ENCODE peak calls at places on chromosome 15, in six cellular contexts. X, G, E, D, H and C are unnamed samples.

GRCh38 chr15:32867313-32867626 is 149.5 kb downstream of the GREM1 start:
- DNase-seq in X (no peak), G (no peak), E (no peak), D (no peak), H (no peak), C (no peak)

GRCh38 chr15:33941279-33942063 is 26.8 kb upstream of the CHRM5 start:
- DNase-seq in X (no peak), G (no peak), E (no peak), D (no peak), H (no peak), C (no peak)

GRCh38 chr15:48462688-48463087 is 131.5 kb downstream of the DUT start:
- DNase-seq in X (no peak), G (no peak), E (no peak), D (no peak), H (no peak), C (no peak)

GRCh38 chr15:55407631-55407948 is 569 bp downstream of the CCPG1 start:
- DNase-seq in X (no peak), G (no peak), E (no peak), D (no peak), H (no peak), C (no peak)

GRCh38 chr15:74134387-74135027 is 4.1 kb downstream of the ISLR2 start:
- DNase-seq in X (no peak), G (no peak), E (no peak), D (no peak), H (no peak), C (peak; percentile 51)

GRCh38 chr15:41992151-41992802 is 19.9 kb upstream of the EHD4 start:
- DNase-seq in X (no peak), G (no peak), E (no peak), D (no peak), H (no peak), C (no peak)

GRCh38 chr15:63501256-63502089 is 2.9 kb upstream of the USP3 start:
- DNase-seq in X (no peak), G (peak; percentile 63), E (no peak), D (peak; percentile 62), H (peak; percentile 31), C (peak; percentile 89)

GRCh38 chr15:33440911-33441310 is 130.1 kb downstream of the RYR3 start:
- DNase-seq in X (no peak), G (no peak), E (no peak), D (no peak), H (no peak), C (no peak)

GRCh38 chr15:91752081-91752810 is 101.3 kb upstream of the SLCO3A1 start:
- DNase-seq in X (no peak), G (no peak), E (no peak), D (no peak), H (no peak), C (no peak)

GRCh38 chr15:48550822-48551525 is 94.5 kb downstream of the FBN1 start:
- DNase-seq in X (no peak), G (no peak), E (no peak), D (no peak), H (no peak), C (no peak)

GRCh38 chr15:41870689-41871081 is 23.2 kb downstream of the SPTBN5 start:
- DNase-seq in X (peak; percentile 73), G (peak; percentile 54), E (no peak), D (peak; percentile 22), H (no peak), C (no peak)

GRCh38 chr15:95557226-95558046 is 773.1 kb upstream of the NR2F2 start:
- DNase-seq in X (no peak), G (no peak), E (no peak), D (no peak), H (no peak), C (no peak)

GRCh38 chr15:68542771-68543544 is 35.8 kb upstream of the CORO2B start:
- DNase-seq in X (no peak), G (no peak), E (no peak), D (no peak), H (no peak), C (peak; percentile 44)

GRCh38 chr15:68546318-68546717 is 32.5 kb upstream of the CORO2B start:
- DNase-seq in X (no peak), G (no peak), E (no peak), D (no peak), H (no peak), C (no peak)

GRCh38 chr15:68543546-68544008 is 35.2 kb upstream of the CORO2B start:
- DNase-seq in X (no peak), G (no peak), E (no peak), D (no peak), H (no peak), C (peak; percentile 56)

GRCh38 chr15:68541743-68542142 is 37.0 kb upstream of the CORO2B start:
- DNase-seq in X (no peak), G (no peak), E (no peak), D (no peak), H (no peak), C (no peak)

DNA sequence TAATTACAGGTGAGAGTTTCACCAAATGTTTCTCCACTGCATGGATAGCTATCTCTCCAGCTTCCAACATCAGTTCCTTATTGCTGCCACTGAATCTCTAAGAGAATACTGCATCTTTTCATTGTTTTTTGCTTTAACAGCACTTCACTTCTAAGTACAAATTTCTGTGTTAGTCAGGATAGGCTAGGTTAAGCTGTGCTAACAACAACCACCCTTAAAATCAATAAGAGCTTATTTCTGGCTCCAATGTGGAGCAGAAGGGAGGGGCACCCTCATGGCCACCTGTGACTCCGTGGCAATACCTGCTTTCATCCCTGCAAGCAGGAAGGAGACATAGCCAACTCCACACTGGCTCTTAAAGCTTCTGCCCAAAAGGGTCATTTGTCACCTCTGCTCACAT is 36.4 kb upstream of the CORO2B start:
- DNase-seq in X (no peak), G (no peak), E (no peak), D (no peak), H (no peak), C (no peak)
- H3K27ac ChIP-seq in X (no peak overlapping the region), G (no peak overlapping the region), E (no peak overlapping the region), D (no peak overlapping the region), H (no peak overlapping the region), C (no peak overlapping the region)

GRCh38 chr15:78761891-78762385 is 49.3 kb downstream of the ADAMTS7 start:
- DNase-seq in X (no peak), G (no peak), E (no peak), D (no peak), H (no peak), C (no peak)
- H3K27ac ChIP-seq in X (peak overlapping the region; percentile 40), G (peak overlapping the region; percentile 67), E (no peak overlapping the region), D (no peak overlapping the region), H (peak overlapping the region; percentile 86), C (no peak overlapping the region)

DNA sequence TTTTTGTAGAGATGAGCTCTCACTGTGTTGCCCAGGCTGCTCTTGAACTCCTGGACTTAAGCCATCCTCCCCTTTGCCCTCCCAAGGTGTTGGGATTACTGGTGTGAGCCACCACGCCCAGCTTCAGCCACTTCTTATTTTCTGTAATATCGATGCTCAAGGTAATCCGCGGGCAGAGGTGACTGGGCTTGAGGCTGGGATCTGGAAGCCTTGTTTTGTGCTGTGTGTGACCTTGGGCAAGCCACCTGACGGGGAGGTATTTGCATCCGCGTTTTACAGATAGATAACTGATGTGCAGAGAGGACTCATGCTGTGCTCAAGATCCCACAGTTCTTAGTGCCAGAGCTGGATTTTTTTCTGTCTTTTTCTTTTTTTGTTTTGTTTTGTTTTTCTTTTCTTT is 27.8 kb upstream of the SEMA4B start:
- DNase-seq in X (no peak), G (no peak), E (no peak), D (no peak), H (no peak), C (no peak)
- H3K27ac ChIP-seq in X (no peak overlapping the region), G (no peak overlapping the region), E (no peak overlapping the region), D (no peak overlapping the region), H (no peak overlapping the region), C (no peak overlapping the region)

GRCh38 chr15:56757884-56758283 is 24.6 kb upstream of the ZNF280D start:
- DNase-seq in X (no peak), G (no peak), E (no peak), D (no peak), H (peak; percentile 51), C (no peak)
- H3K27ac ChIP-seq in X (no peak overlapping the region), G (no peak overlapping the region), E (no peak overlapping the region), D (no peak overlapping the region), H (no peak overlapping the region), C (no peak overlapping the region)

DNA sequence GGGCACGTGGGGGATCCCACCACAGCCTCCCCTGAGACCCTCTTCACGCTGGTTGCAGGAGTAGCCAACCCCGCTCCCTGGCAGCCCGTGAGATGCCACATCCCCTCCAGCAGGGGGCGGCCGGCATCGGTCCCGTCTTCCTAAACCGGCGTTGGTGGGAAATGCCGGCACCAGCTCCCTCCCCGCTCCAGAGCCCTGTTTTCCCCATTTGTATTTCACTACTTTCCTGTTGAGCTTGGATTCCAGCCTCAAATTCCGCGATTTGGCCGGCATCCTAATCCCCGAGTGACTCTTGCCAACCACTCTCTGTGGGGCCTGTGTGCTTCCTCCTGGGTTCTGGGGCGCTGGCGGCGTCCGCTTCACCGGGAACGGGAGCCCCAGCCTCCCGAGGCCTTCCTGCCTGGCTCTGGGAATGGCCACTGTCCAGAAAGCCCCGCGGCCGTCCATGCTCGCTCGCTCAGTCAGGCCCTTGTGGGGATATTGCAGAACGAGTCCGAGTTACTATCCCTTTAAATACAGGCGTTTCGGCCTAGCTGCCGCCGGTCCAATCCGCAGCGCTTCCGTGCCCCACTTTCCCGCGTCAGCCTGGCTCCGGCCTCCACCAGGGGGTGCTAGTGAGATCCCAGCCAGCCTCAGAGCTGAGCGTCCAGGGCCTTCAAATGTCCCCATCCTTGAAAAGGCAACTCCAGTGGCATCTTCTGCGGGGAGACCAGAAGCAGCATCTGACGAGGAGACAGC is 8.1 kb upstream of the ADAMTS17 start:
- DNase-seq in X (peak; percentile 83), G (peak; percentile 80), E (peak; percentile 70), D (peak; percentile 69), H (peak; percentile 72), C (peak; percentile 97)
- H3K27ac ChIP-seq in X (peak overlapping the region; percentile 85), G (peak overlapping the region; percentile 79), E (peak overlapping the region; percentile 85), D (peak overlapping the region; percentile 86), H (no peak overlapping the region), C (peak overlapping the region; percentile 91)

DNA sequence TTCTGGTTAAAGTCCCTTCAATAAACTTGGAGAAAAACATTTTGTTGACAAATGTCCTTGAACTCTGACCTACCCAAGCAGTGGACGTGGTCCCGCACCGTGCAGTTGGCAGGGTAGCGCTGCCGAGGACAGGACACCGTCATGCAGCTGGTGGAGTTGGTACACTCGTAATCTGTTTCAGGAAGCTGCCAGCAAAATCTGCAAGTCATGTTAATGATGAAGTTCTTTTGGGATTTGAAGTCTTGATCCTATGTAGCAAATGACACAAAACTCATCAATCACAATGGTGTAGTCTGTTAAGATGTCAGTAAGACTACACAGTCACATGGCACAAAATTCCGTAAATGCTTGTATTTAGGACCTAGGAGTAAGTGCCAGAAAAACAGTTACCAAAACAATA is 5.5 kb downstream of the TM2D3 start:
- DNase-seq in X (no peak), G (no peak), E (no peak), D (no peak), H (no peak), C (no peak)
- H3K27ac ChIP-seq in X (no peak overlapping the region), G (no peak overlapping the region), E (peak overlapping the region; percentile 3), D (no peak overlapping the region), H (no peak overlapping the region), C (no peak overlapping the region)

GRCh38 chr15:90535254-90535653 is 5.5 kb downstream of the CRTC3 start:
- DNase-seq in X (no peak), G (no peak), E (no peak), D (no peak), H (no peak), C (no peak)

GRCh38 chr15:90540768-90541167 is 11.0 kb downstream of the CRTC3 start:
- DNase-seq in X (no peak), G (no peak), E (no peak), D (no peak), H (no peak), C (no peak)

GRCh38 chr15:90545095-90545494 is 15.4 kb downstream of the CRTC3 start:
- DNase-seq in X (no peak), G (no peak), E (no peak), D (no peak), H (no peak), C (no peak)

GRCh38 chr15:90539789-90540188 is 10.1 kb downstream of the CRTC3 start:
- DNase-seq in X (peak; percentile 67), G (peak; percentile 76), E (no peak), D (no peak), H (no peak), C (no peak)
- H3K27ac ChIP-seq in X (peak overlapping the region; percentile 74), G (peak overlapping the region; percentile 83), E (no peak overlapping the region), D (peak overlapping the region; percentile 71), H (no peak overlapping the region), C (no peak overlapping the region)